ENCODE peak calls at places on chromosomes 7 and 10, in five cellular contexts. One of them, this sample, is unnamed.

GRCh38 chr10:4670737-4671136 is 155.3 kb upstream of the AKR1E2 start:
- DNase-seq in K562: no peak
- DNase-seq in HCT116: no peak
- DNase-seq in HepG2: no peak
- DNase-seq in GM12878: no peak
- DNase-seq in this sample: no peak

GRCh38 chr7:101916876-101917275 is 99.5 kb downstream of the CUX1 start:
- DNase-seq in K562: no peak
- DNase-seq in HCT116: no peak
- DNase-seq in HepG2: no peak
- DNase-seq in GM12878: no peak
- DNase-seq in this sample: no peak

GRCh38 chr10:101297901-101298451 is 56.0 kb upstream of the BTRC start:
- DNase-seq in K562: peak
- DNase-seq in HCT116: peak
- DNase-seq in HepG2: no peak
- DNase-seq in GM12878: no peak
- DNase-seq in this sample: peak

GRCh38 chr7:48363174-48363573 is 191.9 kb downstream of the ABCA13 start:
- DNase-seq in K562: no peak
- DNase-seq in HCT116: no peak
- DNase-seq in HepG2: no peak
- DNase-seq in GM12878: no peak
- DNase-seq in this sample: no peak

GRCh38 chr10:34319197-34319846 is 495.8 kb downstream of the PARD3 start:
- DNase-seq in K562: no peak
- DNase-seq in HCT116: peak
- DNase-seq in HepG2: peak
- DNase-seq in GM12878: no peak
- DNase-seq in this sample: no peak

GRCh38 chr10:92891885-92892705 is 43.8 kb downstream of the EXOC6 start:
- DNase-seq in K562: peak
- DNase-seq in HCT116: peak
- DNase-seq in HepG2: peak
- DNase-seq in GM12878: no peak
- DNase-seq in this sample: peak

GRCh38 chr10:120392245-120392644 is 64.8 kb upstream of the PLPP4 start:
- DNase-seq in K562: no peak
- DNase-seq in HCT116: no peak
- DNase-seq in HepG2: no peak
- DNase-seq in GM12878: no peak
- DNase-seq in this sample: no peak

GRCh38 chr7:50321678-50322077 is 17.2 kb downstream of the IKZF1 start:
- DNase-seq in K562: no peak
- DNase-seq in HCT116: no peak
- DNase-seq in HepG2: no peak
- DNase-seq in GM12878: no peak
- DNase-seq in this sample: no peak

GRCh38 chr7:42107484-42107883 is 129.5 kb downstream of the GLI3 start:
- DNase-seq in K562: no peak
- DNase-seq in HCT116: no peak
- DNase-seq in HepG2: no peak
- DNase-seq in GM12878: no peak
- DNase-seq in this sample: peak

GRCh38 chr10:132539431-132539839 is 1.8 kb downstream of the INPP5A start:
- DNase-seq in K562: no peak
- DNase-seq in HCT116: no peak
- DNase-seq in HepG2: no peak
- DNase-seq in GM12878: no peak
- DNase-seq in this sample: no peak

GRCh38 chr7:107742678-107743566 is 1.0 kb upstream of the CBLL1 start:
- DNase-seq in K562: peak
- DNase-seq in HCT116: no peak
- DNase-seq in HepG2: no peak
- DNase-seq in GM12878: peak
- DNase-seq in this sample: peak

GRCh38 chr10:649798-650690 is 39.4 kb downstream of the DIP2C start:
- DNase-seq in K562: no peak
- DNase-seq in HCT116: no peak
- DNase-seq in HepG2: peak
- DNase-seq in GM12878: no peak
- DNase-seq in this sample: no peak

GRCh38 chr10:103870503-103870902 is 15.1 kb upstream of the SH3PXD2A start:
- DNase-seq in K562: no peak
- DNase-seq in HCT116: no peak
- DNase-seq in HepG2: no peak
- DNase-seq in GM12878: no peak
- DNase-seq in this sample: peak

GRCh38 chr10:113226404-113226803 is 276.4 kb downstream of the TCF7L2 start:
- DNase-seq in K562: no peak
- DNase-seq in HCT116: no peak
- DNase-seq in HepG2: no peak
- DNase-seq in GM12878: no peak
- DNase-seq in this sample: no peak

GRCh38 chr7:127250312-127251047 is 2.3 kb downstream of the GRM8 start:
- DNase-seq in K562: no peak
- DNase-seq in HCT116: no peak
- DNase-seq in HepG2: no peak
- DNase-seq in GM12878: no peak
- DNase-seq in this sample: no peak

GRCh38 chr10:46092523-46093195 is 46.6 kb upstream of the MSMB start:
- DNase-seq in K562: no peak
- DNase-seq in HCT116: no peak
- DNase-seq in HepG2: no peak
- DNase-seq in GM12878: no peak
- DNase-seq in this sample: no peak

GRCh38 chr10:110415809-110416208 is 81.9 kb upstream of the DUSP5 start:
- DNase-seq in K562: no peak
- DNase-seq in HCT116: no peak
- DNase-seq in HepG2: no peak
- DNase-seq in GM12878: no peak
- DNase-seq in this sample: no peak

GRCh38 chr7:118711631-118712156 is 487.2 kb downstream of the ANKRD7 start:
- DNase-seq in K562: no peak
- DNase-seq in HCT116: no peak
- DNase-seq in HepG2: no peak
- DNase-seq in GM12878: no peak
- DNase-seq in this sample: no peak

GRCh38 chr10:79162861-79163662 is 94.3 kb downstream of the ZMIZ1 start:
- DNase-seq in K562: no peak
- DNase-seq in HCT116: no peak
- DNase-seq in HepG2: no peak
- DNase-seq in GM12878: no peak
- DNase-seq in this sample: no peak

GRCh38 chr10:13390604-13391522 is 42.8 kb upstream of the SEPHS1 start:
- DNase-seq in K562: peak
- DNase-seq in HCT116: no peak
- DNase-seq in HepG2: no peak
- DNase-seq in GM12878: no peak
- DNase-seq in this sample: peak

GRCh38 chr7:139777304-139777890 is 401 bp downstream of the HIPK2 start:
- DNase-seq in K562: peak
- DNase-seq in HCT116: no peak
- DNase-seq in HepG2: no peak
- DNase-seq in GM12878: no peak
- DNase-seq in this sample: peak

GRCh38 chr10:1576467-1577259 is 160.7 kb downstream of the ADARB2 start:
- DNase-seq in K562: no peak
- DNase-seq in HCT116: no peak
- DNase-seq in HepG2: no peak
- DNase-seq in GM12878: no peak
- DNase-seq in this sample: no peak

GRCh38 chr7:22452142-22452763 is 47.7 kb downstream of the STEAP1B start:
- DNase-seq in K562: peak
- DNase-seq in HCT116: peak
- DNase-seq in HepG2: peak
- DNase-seq in GM12878: no peak
- DNase-seq in this sample: peak

GRCh38 chr7:129832701-129833227 is 120.0 kb downstream of the UBE2H start:
- DNase-seq in K562: no peak
- DNase-seq in HCT116: no peak
- DNase-seq in HepG2: no peak
- DNase-seq in GM12878: no peak
- DNase-seq in this sample: no peak

GRCh38 chr7:25578991-25579687 is 350.9 kb upstream of the NPVF start:
- DNase-seq in K562: peak
- DNase-seq in HCT116: no peak
- DNase-seq in HepG2: no peak
- DNase-seq in GM12878: no peak
- DNase-seq in this sample: no peak

GRCh38 chr7:47578581-47579270 is 3.2 kb downstream of the TNS3 start:
- DNase-seq in K562: no peak
- DNase-seq in HCT116: no peak
- DNase-seq in HepG2: peak
- DNase-seq in GM12878: no peak
- DNase-seq in this sample: no peak

GRCh38 chr10:25493122-25493893 is 318.5 kb downstream of the GPR158 start:
- DNase-seq in K562: peak
- DNase-seq in HCT116: peak
- DNase-seq in HepG2: no peak
- DNase-seq in GM12878: no peak
- DNase-seq in this sample: peak

DNA sequence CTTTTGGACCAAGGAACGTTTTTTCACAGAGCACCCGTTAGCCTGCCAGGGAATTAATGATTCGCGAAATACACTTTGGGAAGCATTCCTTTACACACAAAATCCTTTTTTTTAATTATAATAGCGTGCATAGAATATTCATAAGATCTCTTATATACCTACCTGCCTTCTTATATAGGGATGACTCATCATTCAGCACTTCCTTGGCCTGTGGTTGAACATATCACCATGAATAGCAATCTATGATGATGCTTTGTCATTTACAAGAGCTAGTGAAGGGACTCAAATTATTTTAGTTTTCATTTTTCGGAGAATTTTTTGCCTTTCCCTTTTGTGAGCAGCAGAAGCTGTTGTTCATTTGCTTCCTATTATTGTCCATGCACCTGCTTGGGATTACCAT is 97.0 kb downstream of the CDH23 start:
- DNase-seq in K562: no peak
- DNase-seq in HCT116: no peak
- DNase-seq in HepG2: no peak
- DNase-seq in GM12878: no peak
- DNase-seq in this sample: no peak
- TF ChIP-seq EZH2 in K562: no peak
- TF ChIP-seq EZH2 in HCT116: no peak
- TF ChIP-seq EZH2 in HepG2: no peak
- TF ChIP-seq EZH2 in GM12878: no peak
- TF ChIP-seq EZH2 in this sample: no peak

GRCh38 chr7:76202666-76203030 is 952 bp downstream of the SRRM3 start:
- DNase-seq in K562: no peak
- DNase-seq in HCT116: no peak
- DNase-seq in HepG2: no peak
- DNase-seq in GM12878: no peak
- DNase-seq in this sample: peak

GRCh38 chr7:76201732-76202665 is at the start of gene SRRM3:
- DNase-seq in K562: peak
- DNase-seq in HCT116: peak
- DNase-seq in HepG2: peak
- DNase-seq in GM12878: no peak
- DNase-seq in this sample: peak

GRCh38 chr7:76193881-76194280 is 7.8 kb upstream of the SRRM3 start:
- DNase-seq in K562: no peak
- DNase-seq in HCT116: no peak
- DNase-seq in HepG2: no peak
- DNase-seq in GM12878: no peak
- DNase-seq in this sample: no peak

GRCh38 chr7:76196786-76197185 is 4.9 kb upstream of the SRRM3 start:
- DNase-seq in K562: no peak
- DNase-seq in HCT116: no peak
- DNase-seq in HepG2: no peak
- DNase-seq in GM12878: no peak
- DNase-seq in this sample: no peak

GRCh38 chr7:76198202-76198601 is 3.5 kb upstream of the SRRM3 start:
- DNase-seq in K562: no peak
- DNase-seq in HCT116: no peak
- DNase-seq in HepG2: no peak
- DNase-seq in GM12878: no peak
- DNase-seq in this sample: peak
- TF ChIP-seq REST in K562: no peak
- TF ChIP-seq REST in HCT116: no peak
- TF ChIP-seq REST in HepG2: no peak
- TF ChIP-seq REST in GM12878: no peak
- TF ChIP-seq REST in this sample: no peak

DNA sequence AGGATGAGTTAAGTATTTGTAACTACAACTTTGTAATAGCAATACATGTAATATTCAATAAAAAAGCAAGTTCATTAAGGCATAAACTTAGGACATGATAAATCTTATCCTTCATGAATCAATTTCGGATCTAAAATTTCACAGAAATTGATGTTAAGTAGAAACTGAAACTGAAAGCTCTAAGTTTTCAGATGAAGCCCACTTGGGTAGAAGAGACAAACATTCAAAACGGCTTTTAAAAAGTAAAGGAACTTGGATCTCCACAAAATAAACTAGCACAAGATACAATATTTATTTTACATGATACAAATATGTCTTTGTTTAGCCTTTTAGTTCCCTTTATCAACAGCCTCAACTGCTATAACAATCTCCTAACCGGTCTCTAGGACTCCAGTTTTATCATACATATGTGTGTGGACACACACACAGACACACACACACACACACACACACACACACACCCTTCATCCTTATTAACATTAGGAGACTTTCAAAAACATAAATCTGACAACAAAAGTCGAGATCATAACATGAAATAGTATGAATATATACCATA is 83.7 kb downstream of the USP6NL start:
- DNase-seq in K562: no peak
- DNase-seq in HCT116: no peak
- DNase-seq in HepG2: no peak
- DNase-seq in GM12878: no peak
- DNase-seq in this sample: no peak
- H3K4me2 ChIP-seq in K562: no peak
- H3K4me2 ChIP-seq in HCT116: no peak
- H3K4me2 ChIP-seq in HepG2: no peak
- H3K4me2 ChIP-seq in GM12878: peak
- H3K4me2 ChIP-seq in this sample: no peak

DNA sequence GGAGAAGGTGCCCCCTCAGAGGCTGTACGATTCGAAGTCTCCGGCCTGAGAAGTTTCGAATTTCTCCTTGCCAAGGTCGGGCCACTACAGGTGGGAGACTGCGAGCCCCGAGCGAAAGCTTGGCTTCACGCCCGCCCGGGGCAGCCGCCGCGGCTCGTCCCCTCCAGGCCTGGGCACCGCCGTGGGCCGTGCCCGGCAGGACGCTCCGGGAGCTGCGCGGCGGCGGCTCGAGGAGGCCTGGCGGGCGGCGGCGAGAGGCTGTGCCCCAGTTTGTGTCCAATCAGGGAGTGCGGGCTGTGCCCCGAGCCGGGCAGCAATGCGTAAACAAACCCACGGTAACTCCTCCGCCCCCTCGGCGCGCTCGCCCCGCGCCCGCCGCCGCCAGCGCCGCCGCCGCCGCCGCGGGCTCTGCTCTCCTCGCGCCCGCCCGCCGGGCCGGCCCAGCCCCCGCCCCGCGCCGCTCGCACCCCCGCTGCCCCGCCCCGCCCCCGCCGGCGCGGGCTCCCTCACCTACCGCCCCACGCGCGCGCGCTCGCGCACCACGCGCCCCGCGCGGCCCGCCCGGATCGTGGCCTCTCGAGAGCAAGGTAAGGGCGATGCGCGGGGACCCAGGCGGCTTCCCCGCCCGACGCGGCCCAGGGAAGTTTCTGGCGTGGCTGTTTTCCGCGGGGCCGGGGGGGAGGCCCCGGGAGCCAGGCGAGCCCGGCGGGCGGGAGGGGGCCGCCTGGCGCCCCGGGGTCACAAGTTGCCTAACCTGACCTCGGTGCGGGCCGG is 57.8 kb upstream of the PCGF5 start:
- DNase-seq in K562: peak
- DNase-seq in HCT116: no peak
- DNase-seq in HepG2: peak
- DNase-seq in GM12878: no peak
- DNase-seq in this sample: peak
- TF ChIP-seq EZH2 in K562: no peak
- TF ChIP-seq EZH2 in HCT116: no peak
- TF ChIP-seq EZH2 in HepG2: no peak
- TF ChIP-seq EZH2 in GM12878: no peak
- TF ChIP-seq EZH2 in this sample: peak

This sample was measured in GM23338.